ENCODE peak calls at places on chromosomes 7 and 10, in nine cellular contexts. T, C, P, E, U, K, G, Z and L are unnamed samples.

GRCh38 chr7:119959811-119960210 is 313.2 kb upstream of the KCND2 start:
- DNase-seq in K (no peak), C (no peak), T (no peak), Z (no peak), P (no peak), G (no peak), E (peak; percentile 17), U (no peak), L (no peak)

GRCh38 chr7:44987996-44988395 is 9.2 kb upstream of the MYO1G start:
- DNase-seq in G (no peak), E (no peak), U (no peak), C (no peak), T (no peak), Z (no peak), K (no peak), P (no peak), L (no peak)

GRCh38 chr7:129635300-129636029 is 23.9 kb downstream of the NRF1 start:
- DNase-seq in P (no peak), K (peak; percentile 89), E (peak; percentile 74), G (peak; percentile 69), Z (peak; percentile 39), U (peak; percentile 14), C (peak; percentile 67), T (peak; percentile 87), L (peak; percentile 52)

GRCh38 chr7:28630350-28630749 is 218.0 kb downstream of the CREB5 start:
- DNase-seq in E (no peak), P (no peak), U (no peak), T (peak; percentile 34), G (no peak), C (no peak), Z (no peak), K (no peak), L (no peak)

GRCh38 chr10:88008866-88009470 is 145.5 kb downstream of the PTEN start:
- DNase-seq in Z (no peak), C (no peak), P (no peak), K (no peak), U (no peak), E (no peak), G (no peak), T (no peak), L (no peak)

GRCh38 chr7:38801786-38802185 is 107.2 kb downstream of the VPS41 start:
- DNase-seq in P (no peak), G (no peak), U (no peak), T (no peak), K (no peak), E (no peak), C (no peak), Z (no peak), L (no peak)

GRCh38 chr10:118116555-118117311 is 70.0 kb upstream of the RAB11FIP2 start:
- DNase-seq in U (no peak), G (no peak), T (no peak), Z (no peak), K (no peak), C (no peak), E (peak; percentile 68), P (no peak), L (no peak)

GRCh38 chr7:116672596-116673503 is 854 bp downstream of the MET start:
- DNase-seq in U (no peak), G (no peak), C (no peak), E (peak; percentile 91), Z (no peak), P (no peak), K (peak; percentile 60), T (no peak), L (no peak)

GRCh38 chr10:86068532-86069337 is 297.9 kb downstream of the GRID1 start:
- DNase-seq in Z (no peak), K (no peak), G (no peak), P (no peak), U (no peak), C (no peak), T (no peak), E (no peak), L (no peak)

GRCh38 chr7:55191161-55191925 is 172.5 kb downstream of the EGFR start:
- DNase-seq in Z (no peak), C (no peak), K (no peak), U (no peak), T (no peak), P (no peak), G (no peak), E (peak; percentile 57), L (no peak)

GRCh38 chr10:101358706-101359300 is 4.8 kb downstream of the BTRC start:
- DNase-seq in U (no peak), K (no peak), G (no peak), C (no peak), P (no peak), E (peak; percentile 8), T (no peak), Z (no peak), L (no peak)

GRCh38 chr10:18738835-18739234 is 79.6 kb downstream of the ARL5B start:
- DNase-seq in U (no peak), T (no peak), G (no peak), C (no peak), K (no peak), P (no peak), E (no peak), Z (no peak), L (no peak)

GRCh38 chr10:25059990-25060389 is 43.6 kb downstream of the THNSL1 start:
- DNase-seq in U (no peak), Z (no peak), G (peak; percentile 77), E (peak; percentile 87), C (peak; percentile 82), T (no peak), P (peak; percentile 88), K (peak; percentile 15), L (no peak)

GRCh38 chr10:114684085-114684821 is 26.2 kb upstream of the ABLIM1 start:
- DNase-seq in E (peak; percentile 53), Z (no peak), G (peak; percentile 59), K (no peak), C (no peak), P (peak; percentile 79), T (no peak), U (no peak), L (peak; percentile 72)

GRCh38 chr7:7772385-7772784 is 54.0 kb upstream of the RPA3 start:
- DNase-seq in U (no peak), C (no peak), E (peak; percentile 41), T (no peak), K (no peak), Z (no peak), G (no peak), P (no peak), L (no peak)

GRCh38 chr10:74194545-74194944 is 43.5 kb downstream of the ADK start:
- DNase-seq in Z (no peak), C (no peak), T (no peak), G (no peak), P (no peak), U (no peak), K (no peak), E (peak; percentile 18), L (no peak)

GRCh38 chr10:43790147-43790546 is 141.5 kb upstream of the ZNF32 start:
- DNase-seq in U (no peak), Z (no peak), C (no peak), E (no peak), G (no peak), T (no peak), K (no peak), P (no peak), L (no peak)